ENCODE peak calls at places on chromosomes 6 and 20, in eight cellular contexts. N, A, U, V, O, Y, B and W are unnamed samples.

GRCh38 chr6:135497412-135498177 is at the start of gene AHI1:
- DNase-seq in N (peak; percentile 88), A (peak; percentile 96), U (peak; percentile 93), V (peak; percentile 95), O (peak; percentile 85), Y (peak; percentile 96), B (peak; percentile 41), W (peak; percentile 97)

GRCh38 chr6:74431873-74432272 is 735.9 kb downstream of the CD109 start:
- DNase-seq in N (no peak), A (no peak), U (no peak), V (no peak), O (no peak), Y (no peak), B (no peak), W (no peak)

GRCh38 chr20:35601021-35601973 is 14.3 kb upstream of the SPAG4 start:
- DNase-seq in N (peak; percentile 77), A (peak; percentile 83), U (peak; percentile 88), V (peak; percentile 86), O (no peak), Y (peak; percentile 86), B (no peak), W (peak; percentile 94)

GRCh38 chr6:40695750-40696415 is 108.7 kb upstream of the LRFN2 start:
- DNase-seq in N (peak; percentile 85), A (peak; percentile 56), U (no peak), V (no peak), O (no peak), Y (no peak), B (no peak), W (peak; percentile 66)

GRCh38 chr6:1720620-1721322 is 111.1 kb downstream of the FOXC1 start:
- DNase-seq in N (no peak), A (no peak), U (peak; percentile 72), V (peak; percentile 64), O (no peak), Y (no peak), B (no peak), W (no peak)

GRCh38 chr6:112882381-112882780 is 535.3 kb downstream of the RFPL4B start:
- DNase-seq in N (no peak), A (no peak), U (no peak), V (no peak), O (no peak), Y (no peak), B (no peak), W (no peak)

GRCh38 chr20:45965169-45966002 is 6.6 kb downstream of the ZNF335 start:
- DNase-seq in N (peak; percentile 42), A (no peak), U (no peak), V (no peak), O (no peak), Y (peak; percentile 18), B (no peak), W (peak; percentile 70)

GRCh38 chr20:41180599-41181333 is 43.4 kb downstream of the PLCG1 start:
- DNase-seq in N (peak; percentile 33), A (peak; percentile 17), U (no peak), V (no peak), O (no peak), Y (no peak), B (no peak), W (peak; percentile 48)

GRCh38 chr6:11366934-11367637 is 134.6 kb upstream of the NEDD9 start:
- DNase-seq in N (no peak), A (no peak), U (no peak), V (peak; percentile 13), O (no peak), Y (no peak), B (no peak), W (no peak)

GRCh38 chr20:58515240-58516212 is at the start of gene APCDD1L:
- DNase-seq in N (no peak), A (no peak), U (no peak), V (peak; percentile 78), O (no peak), Y (no peak), B (no peak), W (no peak)

GRCh38 chr6:158991017-158991723 is 8.8 kb downstream of the RSPH3 start:
- DNase-seq in N (no peak), A (no peak), U (no peak), V (peak; percentile 53), O (no peak), Y (no peak), B (no peak), W (no peak)

GRCh38 chr6:107154131-107154906 is 39.0 kb upstream of the BEND3 start:
- DNase-seq in N (no peak), A (no peak), U (peak; percentile 49), V (peak; percentile 95), O (no peak), Y (peak; percentile 21), B (no peak), W (no peak)

GRCh38 chr6:148342146-148343027 is at the start of gene SASH1:
- DNase-seq in N (peak; percentile 60), A (peak; percentile 57), U (peak; percentile 24), V (peak; percentile 97), O (peak; percentile 62), Y (no peak), B (no peak), W (peak; percentile 76)

GRCh38 chr6:143513410-143513809 is 1.9 kb upstream of the FUCA2 start:
- DNase-seq in N (no peak), A (peak; percentile 44), U (peak; percentile 23), V (peak; percentile 88), O (no peak), Y (peak; percentile 45), B (no peak), W (peak; percentile 79)

GRCh38 chr20:363319-364078 is 16.6 kb downstream of the NRSN2 start:
- DNase-seq in N (no peak), A (no peak), U (no peak), V (no peak), O (no peak), Y (no peak), B (no peak), W (no peak)
- H3K27ac ChIP-seq in N (no peak overlapping the region), A (no peak overlapping the region), U (no peak overlapping the region), V (no peak overlapping the region), O (peak overlapping the region; percentile 58), Y (peak overlapping the region; percentile 66), B (peak overlapping the region; percentile 48), W (no peak overlapping the region)

GRCh38 chr6:23731609-23732008 is 394.4 kb upstream of the NRSN1 start:
- DNase-seq in N (no peak), A (no peak), U (no peak), V (no peak), O (no peak), Y (no peak), B (no peak), W (no peak)

GRCh38 chr6:23736577-23736976 is 389.4 kb upstream of the NRSN1 start:
- DNase-seq in N (no peak), A (no peak), U (no peak), V (no peak), O (no peak), Y (no peak), B (no peak), W (no peak)

GRCh38 chr6:23735151-23735550 is 390.9 kb upstream of the NRSN1 start:
- DNase-seq in N (no peak), A (no peak), U (no peak), V (no peak), O (no peak), Y (no peak), B (no peak), W (no peak)
- TF ChIP-seq POLR2AphosphoS5 in N (no peak), A (no peak), U (no peak), V (no peak), O (no peak), Y (no peak), B (no peak), W (no peak)

GRCh38 chr6:37819802-37820712 is 530 bp downstream of the ZFAND3 start:
- DNase-seq in N (no peak), A (peak; percentile 42), U (peak; percentile 64), V (peak; percentile 69), O (peak; percentile 29), Y (no peak), B (no peak), W (peak; percentile 91)

GRCh38 chr6:37819177-37819801 is at the start of gene ZFAND3:
- DNase-seq in N (peak; percentile 96), A (peak; percentile 97), U (peak; percentile 96), V (peak; percentile 98), O (peak; percentile 94), Y (peak; percentile 95), B (peak; percentile 83), W (peak; percentile 99)

GRCh38 chr6:37818536-37819176 is 871 bp upstream of the ZFAND3 start:
- DNase-seq in N (peak; percentile 93), A (peak; percentile 98), U (peak; percentile 93), V (peak; percentile 97), O (peak; percentile 89), Y (peak; percentile 96), B (peak; percentile 48), W (peak; percentile 99)

GRCh38 chr6:37814374-37814773 is 5.2 kb upstream of the ZFAND3 start:
- DNase-seq in N (no peak), A (no peak), U (no peak), V (no peak), O (no peak), Y (no peak), B (no peak), W (no peak)

DNA sequence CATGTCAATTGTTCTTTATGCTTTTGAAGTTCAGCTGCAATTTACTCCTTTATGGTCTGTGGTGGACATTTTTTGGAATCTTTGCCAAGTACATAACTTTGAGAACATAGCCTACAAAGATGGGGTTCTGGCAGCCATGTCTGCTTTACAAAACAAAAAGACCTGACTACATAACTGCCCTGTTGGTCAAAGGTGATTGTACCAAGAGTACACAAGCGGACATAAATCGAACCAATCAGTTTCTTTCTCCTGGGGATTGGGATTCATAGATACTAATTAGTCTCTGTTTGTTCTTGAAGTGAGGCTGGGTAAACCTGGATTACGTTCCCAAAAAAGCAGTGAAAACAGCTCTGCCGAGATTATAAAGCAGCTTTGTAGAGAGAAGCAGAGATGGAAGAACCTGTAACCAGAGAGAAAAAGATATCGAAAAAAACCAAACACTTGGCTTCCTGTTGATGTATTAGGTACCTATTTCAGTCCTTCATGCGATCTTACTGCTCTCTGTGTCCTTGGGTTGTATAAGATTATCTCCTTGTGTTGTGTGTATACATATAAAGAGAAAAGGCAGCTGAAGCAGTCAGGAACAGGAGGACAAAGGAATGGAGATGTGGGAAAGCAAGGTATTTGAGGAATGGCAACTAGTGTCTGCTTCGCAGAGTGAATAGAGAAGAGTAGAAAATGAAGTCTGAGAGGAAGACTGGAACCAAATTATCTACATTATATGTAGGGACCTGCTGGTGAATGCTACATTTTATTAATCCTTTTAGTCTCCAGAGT is 2.7 kb upstream of the ZFAND3 start:
- DNase-seq in N (no peak), A (no peak), U (no peak), V (peak; percentile 57), O (no peak), Y (no peak), B (no peak), W (no peak)
- H3K4me1 ChIP-seq in N (peaks cover 7% of the 10 kb centered on the region), A (peaks cover 11% of the 10 kb centered on the region), U (peaks cover 7% of the 10 kb centered on the region), V (peaks cover 26% of the 10 kb centered on the region), O (peaks cover 19% of the 10 kb centered on the region), Y (peaks cover 7% of the 10 kb centered on the region), B (peaks cover 10% of the 10 kb centered on the region), W (peaks cover 26% of the 10 kb centered on the region)

DNA sequence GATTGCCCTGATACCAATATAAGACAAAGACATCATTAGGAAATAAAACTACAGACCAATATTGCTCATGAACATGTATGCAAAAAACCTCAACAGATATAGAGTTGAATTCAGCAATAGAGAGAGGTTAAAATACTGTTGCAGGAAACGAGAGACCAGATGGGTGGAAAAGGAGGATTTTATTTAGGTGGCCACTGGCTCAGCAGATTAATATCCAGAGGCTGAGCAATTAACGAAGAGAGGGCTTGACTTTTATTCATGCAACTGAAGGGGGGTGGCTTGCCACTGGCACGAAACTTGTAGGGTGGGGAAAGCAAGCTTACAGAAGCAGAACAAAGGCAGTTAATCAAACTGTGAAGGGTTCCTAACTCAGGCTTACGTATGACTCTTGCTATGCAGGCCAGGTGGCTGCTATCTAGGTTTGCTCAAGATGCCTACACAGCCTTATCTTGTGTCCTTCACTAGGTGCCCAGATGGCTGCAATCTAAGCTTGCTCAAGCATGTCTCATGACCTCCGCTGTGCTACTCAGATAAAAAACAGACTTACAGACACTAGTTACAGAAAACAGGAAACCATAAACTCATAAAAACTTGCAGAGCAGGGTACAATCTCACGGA is 126.4 kb downstream of the MMUT start:
- DNase-seq in N (no peak), A (peak; percentile 27), U (no peak), V (peak; percentile 9), O (no peak), Y (no peak), B (no peak), W (no peak)
- H3K27ac ChIP-seq in N (no peak overlapping the region), A (no peak overlapping the region), U (no peak overlapping the region), V (no peak overlapping the region), O (no peak overlapping the region), Y (no peak overlapping the region), B (no peak overlapping the region), W (no peak overlapping the region)